ENCODE peak calls at places on chromosomes 11 and 22, in eight cellular contexts. N is fibroblast of the aortic adventitia, G is EL, P is choroid plexus epithelial cell, Z is GM12865, M is anterior cingulate cortex, L is BE2C, R is BJ. J is an unnamed sample.

GRCh38 chr11:23856654-23857053 is 640.2 kb upstream of the LUZP2 start:
- DNase-seq in N (peak; percentile 49), G (peak; percentile 5), P (peak; percentile 85), Z (no peak), M (no peak), L (no peak), R (no peak), J (peak; percentile 67)

GRCh38 chr22:29855611-29856181 is 17.6 kb upstream of the ASCC2 start:
- DNase-seq in N (no peak), G (no peak), P (no peak), Z (no peak), M (no peak), L (no peak), R (no peak), J (no peak)

GRCh38 chr11:102831709-102832492 is 11.5 kb downstream of the MMP3 start:
- DNase-seq in N (peak; percentile 30), G (no peak), P (no peak), Z (no peak), M (no peak), L (no peak), R (no peak), J (no peak)

GRCh38 chr11:125262825-125263218 is 98.3 kb downstream of the PKNOX2 start:
- DNase-seq in N (peak; percentile 46), G (no peak), P (peak; percentile 74), Z (no peak), M (no peak), L (no peak), R (no peak), J (peak; percentile 47)

GRCh38 chr22:30013201-30013600 is 67.1 kb upstream of the HORMAD2 start:
- DNase-seq in N (no peak), G (no peak), P (no peak), Z (no peak), M (no peak), L (no peak), R (no peak), J (no peak)

GRCh38 chr11:2580444-2581050 is 119.2 kb downstream of the KCNQ1OT1 start:
- DNase-seq in N (no peak), G (no peak), P (no peak), Z (no peak), M (no peak), L (peak; percentile 5), R (no peak), J (no peak)

GRCh38 chr22:23826510-23827350 is 12.1 kb downstream of the DERL3 start:
- DNase-seq in N (no peak), G (peak; percentile 25), P (peak; percentile 33), Z (no peak), M (no peak), L (peak; percentile 74), R (peak; percentile 35), J (peak; percentile 26)

GRCh38 chr11:134655189-134655937 is 243.3 kb upstream of the B3GAT1 start:
- DNase-seq in N (no peak), G (no peak), P (no peak), Z (no peak), M (no peak), L (no peak), R (no peak), J (no peak)

GRCh38 chr11:14764899-14765527 is 121.4 kb downstream of the PDE3B start:
- DNase-seq in N (peak; percentile 47), G (no peak), P (peak; percentile 61), Z (peak; percentile 88), M (no peak), L (no peak), R (no peak), J (peak; percentile 3)

GRCh38 chr11:107848345-107848744 is 10.2 kb downstream of the SLC35F2 start:
- DNase-seq in N (no peak), G (no peak), P (no peak), Z (no peak), M (no peak), L (no peak), R (no peak), J (no peak)

GRCh38 chr22:24146190-24146616 is 35.1 kb upstream of the SUSD2 start:
- DNase-seq in N (peak; percentile 80), G (peak; percentile 51), P (peak; percentile 87), Z (peak; percentile 82), M (no peak), L (no peak), R (peak; percentile 50), J (peak; percentile 83)

GRCh38 chr11:32332990-32333334 is 102.4 kb downstream of the WT1 start:
- DNase-seq in N (no peak), G (no peak), P (no peak), Z (no peak), M (no peak), L (no peak), R (no peak), J (no peak)

GRCh38 chr11:35997908-35998307 is 54.0 kb downstream of the LDLRAD3 start:
- DNase-seq in N (no peak), G (no peak), P (no peak), Z (peak; percentile 44), M (no peak), L (no peak), R (no peak), J (no peak)

GRCh38 chr22:40396882-40397281 is 26.5 kb downstream of the SGSM3 start:
- DNase-seq in N (peak; percentile 58), G (peak; percentile 51), P (peak; percentile 71), Z (no peak), M (no peak), L (peak; percentile 67), R (no peak), J (peak; percentile 88)

J was measured in IMR-90.